ENCODE peak calls at places on chromosomes 2 and 18, in five cellular contexts. G is SK-N-SH, K is OCI-LY7, N is GM23248, R is hepatocyte. V is an unnamed sample. For H3K9me2, the result is how much of the 10 kb centered on the place peaks cover.

GRCh38 chr2:24026233-24026632 is 16.3 kb downstream of the MFSD2B start:
- DNase-seq in K (no peak), N (no peak), G (no peak), R (no peak), V (no peak)

GRCh38 chr2:238560234-238560633 is 133.5 kb downstream of the ASB1 start:
- DNase-seq in N (no peak), K (no peak), G (no peak), R (no peak), V (no peak)

GRCh38 chr2:108449410-108450200 is 599 bp downstream of the GCC2 start:
- DNase-seq in N (peak), G (peak), K (peak), R (peak), V (peak)

GRCh38 chr2:40033781-40034180 is 254.7 kb upstream of the THUMPD2 start:
- DNase-seq in N (peak), G (no peak), R (no peak), K (no peak), V (no peak)

GRCh38 chr18:11002277-11002676 is 147.1 kb downstream of the PIEZO2 start:
- DNase-seq in K (no peak), R (no peak), G (no peak), N (no peak), V (no peak)

GRCh38 chr2:203155406-203155805 is 83.4 kb upstream of the CYP20A1 start:
- DNase-seq in N (no peak), K (peak), R (no peak), G (no peak), V (peak)

GRCh38 chr2:16175247-16175825 is 235.0 kb downstream of the MYCN start:
- DNase-seq in G (no peak), N (no peak), R (no peak), K (no peak), V (no peak)

GRCh38 chr2:10501521-10501961 is 53.4 kb upstream of the ODC1 start:
- DNase-seq in K (no peak), N (no peak), R (no peak), G (no peak), V (no peak)

GRCh38 chr2:239167011-239167673 is 233.7 kb downstream of the HDAC4 start:
- DNase-seq in R (no peak), G (no peak), N (no peak), K (no peak), V (no peak)

GRCh38 chr2:780581-780980 is 103.4 kb upstream of the TMEM18 start:
- DNase-seq in K (no peak), G (no peak), N (no peak), R (no peak), V (no peak)

GRCh38 chr2:220569380-220569779 is 942.0 kb downstream of the SLC4A3 start:
- DNase-seq in R (no peak), G (no peak), N (no peak), K (no peak), V (no peak)

GRCh38 chr2:46885376-46885775 is 30.2 kb downstream of the MCFD2 start:
- DNase-seq in K (no peak), N (peak), G (no peak), R (no peak), V (no peak)

GRCh38 chr2:460861-461260 is 173.0 kb upstream of the ALKAL2 start:
- DNase-seq in G (no peak), R (no peak), K (no peak), N (no peak), V (peak)

GRCh38 chr18:11055721-11056120 is 93.6 kb downstream of the PIEZO2 start:
- DNase-seq in R (no peak), G (no peak), K (no peak), N (no peak), V (no peak)

GRCh38 chr2:39837856-39838453 is 58.9 kb upstream of the THUMPD2 start:
- DNase-seq in R (peak), K (peak), G (peak), N (peak), V (peak)

GRCh38 chr2:86398911-86399474 is 42.2 kb upstream of the KDM3A start:
- DNase-seq in N (peak), R (no peak), G (no peak), K (no peak), V (no peak)

GRCh38 chr2:1854747-1855146 is 110.4 kb upstream of the PXDN start:
- DNase-seq in G (peak), K (no peak), R (peak), N (peak), V (no peak)

GRCh38 chr18:59621027-59621426 is 76.2 kb downstream of the CCBE1 start:
- DNase-seq in R (peak), N (peak), G (no peak), K (no peak), V (no peak)

GRCh38 chr2:178413472-178414265 is 37.3 kb downstream of the PRKRA start:
- DNase-seq in K (no peak), N (peak), R (peak), G (peak), V (peak)

GRCh38 chr2:135299656-135300244 is 231.3 kb downstream of the ZRANB3 start:
- DNase-seq in K (no peak), N (peak), G (no peak), R (no peak), V (no peak)

GRCh38 chr2:238669046-238669445 is 178.8 kb upstream of the TWIST2 start:
- DNase-seq in R (no peak), G (no peak), N (no peak), K (no peak), V (no peak)

GRCh38 chr2:47404356-47404755 is 1.4 kb downstream of the MSH2 start:
- DNase-seq in N (no peak), K (peak), G (no peak), R (no peak), V (no peak)

GRCh38 chr2:227606476-227606875 is 7.8 kb downstream of the SCYGR2 start:
- DNase-seq in K (no peak), G (no peak), R (no peak), N (no peak), V (no peak)

GRCh38 chr2:134668821-134669220 is 50.0 kb downstream of the TMEM163 start:
- DNase-seq in R (no peak), N (no peak), G (no peak), K (no peak), V (no peak)

DNA sequence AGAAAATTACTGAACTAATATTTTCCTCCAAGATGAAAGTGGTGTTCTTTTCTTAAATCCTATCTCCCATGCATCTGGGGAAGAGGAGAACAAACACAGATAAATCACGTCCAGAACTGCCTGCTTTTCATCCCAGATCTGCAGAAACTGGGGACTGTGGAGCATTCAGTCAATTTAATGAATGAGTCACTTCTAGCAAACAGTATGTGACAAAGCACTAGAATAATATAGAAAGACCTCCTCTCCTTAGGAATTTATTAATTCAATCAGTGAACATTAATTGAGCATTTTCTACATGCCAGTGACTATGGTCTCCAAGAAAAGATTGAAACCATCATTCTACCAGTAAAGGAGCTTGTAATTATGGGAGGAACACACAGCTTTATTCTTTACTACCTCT is 693.4 kb upstream of the ID2 start:
- DNase-seq in R (no peak), K (no peak), G (no peak), N (no peak), V (no peak)
- H3K9me2 ChIP-seq in R (under half), K (under half), G (under half), N (under half), V (under half)

GRCh38 chr2:45606801-45607200 is 4.3 kb downstream of the SRBD1 start:
- DNase-seq in G (no peak), R (no peak), K (no peak), N (no peak), V (no peak)
- H2AFZ ChIP-seq in G (no peak), R (no peak), K (no peak), N (no peak), V (no peak)

GRCh38 chr2:169509955-169510354 is 453 bp downstream of the KLHL41 start:
- DNase-seq in R (no peak), N (no peak), G (no peak), K (no peak), V (no peak)
- H3K9me2 ChIP-seq in R (under half), N (under half), G (under half), K (under half), V (under half)

DNA sequence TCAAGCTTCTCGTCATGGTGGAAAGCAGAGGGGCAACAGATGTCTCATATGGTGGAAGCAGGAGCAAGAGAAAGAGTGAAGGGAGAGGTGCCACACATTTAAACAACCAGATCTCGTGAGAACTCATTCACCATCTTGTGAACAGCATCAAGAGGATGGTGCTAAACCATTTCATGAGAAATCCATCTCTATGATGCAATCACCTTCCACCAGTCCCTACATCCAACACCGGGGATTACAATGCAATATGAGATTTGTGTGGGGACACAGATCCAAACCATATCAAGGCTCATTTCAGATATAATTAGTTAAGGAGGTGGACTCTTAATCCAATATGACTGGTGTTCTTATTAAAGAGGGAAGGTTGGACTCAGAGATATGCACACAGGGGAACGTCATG is 272.8 kb downstream of the KCNS3 start:
- DNase-seq in G (no peak), R (no peak), N (no peak), K (no peak), V (no peak)
- H2AFZ ChIP-seq in G (no peak), R (no peak), N (no peak), K (no peak), V (no peak)

DNA sequence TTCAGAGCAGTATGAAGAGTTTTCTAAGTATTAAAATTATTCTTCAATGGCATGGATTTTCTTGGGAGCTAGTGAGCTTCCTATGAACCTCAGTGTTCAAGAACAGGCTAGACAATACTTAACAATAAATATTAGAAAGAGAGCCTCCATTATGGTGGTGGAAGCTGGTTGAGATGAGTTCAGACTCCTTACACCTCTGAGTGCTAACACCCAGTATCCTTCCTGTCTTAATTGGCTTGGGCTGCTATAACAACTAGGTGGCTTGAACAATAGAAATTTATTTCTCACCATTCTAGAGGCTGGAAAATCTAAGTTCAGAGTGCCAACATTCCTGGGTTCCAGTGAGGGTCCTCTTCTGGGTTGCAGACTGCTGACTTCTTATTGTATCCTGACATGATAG is 369.4 kb upstream of the HNRNPA3 start:
- DNase-seq in K (no peak), N (no peak), R (no peak), G (no peak), V (no peak)
- H3K9me2 ChIP-seq in K (under half), N (under half), R (under half), G (under half), V (under half)

V was measured in MM.1S.